ENCODE peak calls at places on chromosomes 5 and 9, in five cellular contexts. U, O, X, P and H are unnamed samples.

GRCh38 chr9:116701940-116702642 is 15.0 kb downstream of the TRIM32 start:
- DNase-seq in U (no peak), O (no peak), X (no peak), P (no peak), H (no peak)

GRCh38 chr9:88781500-88782391 is 209.5 kb upstream of the S1PR3 start:
- DNase-seq in U (no peak), O (no peak), X (peak; percentile 94), P (no peak), H (peak; percentile 49)

GRCh38 chr5:58392491-58392890 is 67.4 kb downstream of the PLK2 start:
- DNase-seq in U (no peak), O (no peak), X (no peak), P (no peak), H (no peak)

GRCh38 chr5:126369995-126370731 is 53.0 kb upstream of the GRAMD2B start:
- DNase-seq in U (no peak), O (no peak), X (no peak), P (no peak), H (no peak)

GRCh38 chr5:174056064-174056842 is 10.7 kb downstream of the NSG2 start:
- DNase-seq in U (no peak), O (peak; percentile 67), X (no peak), P (no peak), H (peak; percentile 57)

GRCh38 chr9:83536332-83536731 is 1.9 kb downstream of the FRMD3 start:
- DNase-seq in U (no peak), O (no peak), X (no peak), P (no peak), H (no peak)

GRCh38 chr9:118189615-118190014 is 485.4 kb downstream of the TLR4 start:
- DNase-seq in U (no peak), O (no peak), X (no peak), P (no peak), H (no peak)

GRCh38 chr5:142059304-142059940 is 46.6 kb upstream of the GNPDA1 start:
- DNase-seq in U (peak; percentile 38), O (no peak), X (peak; percentile 29), P (no peak), H (no peak)

GRCh38 chr5:110909950-110910349 is 161.6 kb upstream of the TSLP start:
- DNase-seq in U (no peak), O (no peak), X (peak; percentile 90), P (no peak), H (no peak)

GRCh38 chr9:69180670-69181069 is 6.6 kb downstream of the TJP2 start:
- DNase-seq in U (no peak), O (no peak), X (peak; percentile 97), P (peak; percentile 48), H (no peak)

GRCh38 chr5:98416541-98416940 is 356.9 kb upstream of the RGMB start:
- DNase-seq in U (no peak), O (no peak), X (peak; percentile 54), P (no peak), H (no peak)

GRCh38 chr5:143760137-143760505 is 51.8 kb upstream of the HMHB1 start:
- DNase-seq in U (no peak), O (no peak), X (no peak), P (no peak), H (no peak)

GRCh38 chr5:111548992-111549649 is 36.8 kb upstream of the STARD4 start:
- DNase-seq in U (no peak), O (no peak), X (no peak), P (no peak), H (no peak)

GRCh38 chr9:71136696-71137095 is 15.3 kb upstream of the TRPM3 start:
- DNase-seq in U (no peak), O (no peak), X (no peak), P (no peak), H (no peak)

GRCh38 chr9:89635007-89635742 is 30.4 kb downstream of the GADD45G start:
- DNase-seq in U (no peak), O (no peak), X (peak; percentile 35), P (no peak), H (no peak)

GRCh38 chr5:150320048-150320555 is 17.4 kb upstream of the ARSI start:
- DNase-seq in U (peak; percentile 73), O (no peak), X (peak; percentile 93), P (peak; percentile 50), H (peak; percentile 56)

GRCh38 chr9:81416476-81417298 is 272.7 kb downstream of the TLE1 start:
- DNase-seq in U (peak; percentile 50), O (no peak), X (no peak), P (no peak), H (no peak)

GRCh38 chr5:122192883-122193496 is 63.6 kb downstream of the ZNF474 start:
- DNase-seq in U (no peak), O (no peak), X (peak; percentile 81), P (peak; percentile 58), H (no peak)

GRCh38 chr5:128378636-128379035 is 159.4 kb downstream of the FBN2 start:
- DNase-seq in U (no peak), O (no peak), X (no peak), P (no peak), H (no peak)

GRCh38 chr5:54742417-54742889 is 224.9 kb downstream of the SNX18 start:
- DNase-seq in U (no peak), O (no peak), X (peak; percentile 49), P (peak; percentile 44), H (no peak)

GRCh38 chr5:113434889-113435288 is at the start of gene TSSK1B:
- DNase-seq in U (no peak), O (no peak), X (no peak), P (no peak), H (no peak)

GRCh38 chr5:67381240-67381875 is 184.8 kb upstream of the CD180 start:
- DNase-seq in U (no peak), O (no peak), X (no peak), P (no peak), H (no peak)

GRCh38 chr9:137760426-137760825 is 117.2 kb upstream of the CACNA1B start:
- DNase-seq in U (peak; percentile 87), O (no peak), X (peak; percentile 25), P (no peak), H (no peak)
- H3K36me3 ChIP-seq in U (peaks cover 40% of the 10 kb centered on the region), O (peaks cover 8% of the 10 kb centered on the region), X (peaks cover 12% of the 10 kb centered on the region), P (no peaks in the 10 kb centered on the region), H (peaks cover 80% of the 10 kb centered on the region)

GRCh38 chr5:53545744-53546143 is 14.7 kb upstream of the NDUFS4 start:
- DNase-seq in U (no peak), O (no peak), X (no peak), P (no peak), H (no peak)
- H3K4me3 ChIP-seq in U (no peak overlapping the region), O (no peak overlapping the region), X (no peak overlapping the region), P (no peak overlapping the region), H (no peak overlapping the region)

GRCh38 chr9:93493949-93494348 is 40.6 kb upstream of the FAM120AOS start:
- DNase-seq in U (no peak), O (no peak), X (no peak), P (no peak), H (no peak)
- H3K36me3 ChIP-seq in U (peaks cover 17% of the 10 kb centered on the region), O (peaks cover 10% of the 10 kb centered on the region), X (peaks cover 4% of the 10 kb centered on the region), P (peaks cover 23% of the 10 kb centered on the region), H (peaks cover 40% of the 10 kb centered on the region)

GRCh38 chr9:34151398-34151797 is 24.9 kb upstream of the DCAF12 start:
- DNase-seq in U (no peak), O (no peak), X (no peak), P (no peak), H (no peak)
- H3K4me3 ChIP-seq in U (no peak overlapping the region), O (no peak overlapping the region), X (no peak overlapping the region), P (no peak overlapping the region), H (no peak overlapping the region)